ENCODE peak calls at places on chromosome 15, in five cellular contexts. G, E, U, I and J are unnamed samples.

GRCh38 chr15:73596214-73596613 is 37.0 kb downstream of the NPTN start:
- DNase-seq in G (no peak), E (no peak), U (no peak), I (no peak), J (no peak)

GRCh38 chr15:67091073-67091965 is 25.9 kb downstream of the SMAD3 start:
- DNase-seq in G (peak), E (no peak), U (peak), I (peak), J (no peak)

GRCh38 chr15:91921821-91922198 is 68.3 kb downstream of the SLCO3A1 start:
- DNase-seq in G (no peak), E (no peak), U (no peak), I (no peak), J (no peak)

GRCh38 chr15:85649372-85649771 is 145.4 kb downstream of the KLHL25 start:
- DNase-seq in G (no peak), E (no peak), U (peak), I (no peak), J (no peak)

GRCh38 chr15:67050522-67051087 is 14.8 kb upstream of the SMAD3 start:
- DNase-seq in G (no peak), E (no peak), U (no peak), I (no peak), J (no peak)

GRCh38 chr15:66931768-66932633 is 133.4 kb upstream of the SMAD3 start:
- DNase-seq in G (no peak), E (no peak), U (peak), I (peak), J (no peak)

GRCh38 chr15:70140543-70141375 is 43.0 kb upstream of the TLE3 start:
- DNase-seq in G (peak), E (peak), U (no peak), I (no peak), J (no peak)

GRCh38 chr15:35151381-35151780 is 66.3 kb upstream of the NANOGP8 start:
- DNase-seq in G (no peak), E (no peak), U (no peak), I (no peak), J (no peak)

GRCh38 chr15:41790756-41791546 is 16.7 kb downstream of the MAPKBP1 start:
- DNase-seq in G (no peak), E (no peak), U (peak), I (peak), J (no peak)

GRCh38 chr15:90291679-90292356 is 26.3 kb downstream of the NGRN start:
- DNase-seq in G (no peak), E (no peak), U (peak), I (peak), J (no peak)

GRCh38 chr15:43493687-43494472 is 924 bp upstream of the TP53BP1 start:
- DNase-seq in G (no peak), E (no peak), U (no peak), I (no peak), J (no peak)

GRCh38 chr15:99126930-99127329 is 22.1 kb downstream of the SYNM start:
- DNase-seq in G (no peak), E (no peak), U (no peak), I (no peak), J (no peak)

GRCh38 chr15:72616491-72617210 is 37.8 kb upstream of the GOLGA6B start:
- DNase-seq in G (no peak), E (no peak), U (no peak), I (no peak), J (no peak)

GRCh38 chr15:42335074-42335473 is 24.2 kb upstream of the CAPN3 start:
- DNase-seq in G (no peak), E (no peak), U (no peak), I (no peak), J (no peak)